ENCODE peak calls at places on chromosomes 2 and 18, in eight cellular contexts. F is left kidney; B is ELR; K is activated CD8-positive, alpha-beta memory T cell treated with anti-CD3 and anti-CD28 coated beads for 48 hours; T is mesenteric fat pad; L is IMR-90; I is GM12892; Q is EH. Y is an unnamed sample.

GRCh38 chr2:44429034-44429433 is 67.3 kb downstream of the CAMKMT start:
- DNase-seq in F (no peak), B (peak), K (no peak), T (no peak), L (peak), I (no peak), Q (peak), Y (no peak)

GRCh38 chr2:136126527-136126926 is 8.6 kb upstream of the CXCR4 start:
- DNase-seq in F (no peak), B (no peak), K (no peak), T (no peak), L (no peak), I (no peak), Q (no peak), Y (no peak)

GRCh38 chr2:20439503-20439902 is 7.4 kb upstream of the RHOB start:
- DNase-seq in F (no peak), B (no peak), K (no peak), T (no peak), L (no peak), I (no peak), Q (no peak), Y (no peak)

GRCh38 chr2:135836596-135836995 is 388 bp downstream of the LCT start:
- DNase-seq in F (no peak), B (no peak), K (no peak), T (no peak), L (no peak), I (no peak), Q (no peak), Y (no peak)

GRCh38 chr2:167340322-167340721 is 452.0 kb downstream of the XIRP2 start:
- DNase-seq in F (no peak), B (no peak), K (no peak), T (no peak), L (no peak), I (no peak), Q (no peak), Y (no peak)

GRCh38 chr2:111069722-111070121 is 51.0 kb upstream of the BCL2L11 start:
- DNase-seq in F (no peak), B (peak), K (no peak), T (no peak), L (no peak), I (no peak), Q (no peak), Y (no peak)

GRCh38 chr2:45674035-45674791 is 22.7 kb downstream of the PRKCE start:
- DNase-seq in F (no peak), B (no peak), K (no peak), T (no peak), L (peak), I (no peak), Q (peak), Y (no peak)

GRCh38 chr2:230924470-230925341 is at the start of gene GPR55:
- DNase-seq in F (no peak), B (peak), K (no peak), T (peak), L (no peak), I (peak), Q (no peak), Y (peak)

GRCh38 chr2:134491796-134492441 is 226.9 kb downstream of the TMEM163 start:
- DNase-seq in F (peak), B (peak), K (no peak), T (no peak), L (no peak), I (no peak), Q (peak), Y (no peak)

GRCh38 chr2:185221-185620 is 78.6 kb downstream of the SH3YL1 start:
- DNase-seq in F (no peak), B (no peak), K (no peak), T (no peak), L (no peak), I (no peak), Q (no peak), Y (no peak)

GRCh38 chr2:97870396-97870843 is 125.3 kb downstream of the TMEM131 start:
- DNase-seq in F (no peak), B (peak), K (no peak), T (no peak), L (peak), I (peak), Q (peak), Y (peak)

GRCh38 chr2:37666772-37667171 is 4.7 kb downstream of the CDC42EP3 start:
- DNase-seq in F (no peak), B (no peak), K (no peak), T (no peak), L (no peak), I (no peak), Q (no peak), Y (no peak)

GRCh38 chr18:57561728-57562423 is 24.6 kb downstream of the FECH start:
- DNase-seq in F (peak), B (peak), K (no peak), T (no peak), L (peak), I (peak), Q (peak), Y (no peak)

GRCh38 chr2:15820283-15820591 is 120.1 kb upstream of the MYCN start:
- DNase-seq in F (peak), B (no peak), K (no peak), T (no peak), L (no peak), I (no peak), Q (no peak), Y (no peak)

GRCh38 chr2:162316590-162316989 is 1.9 kb downstream of the IFIH1 start:
- DNase-seq in F (no peak), B (no peak), K (no peak), T (no peak), L (no peak), I (no peak), Q (no peak), Y (no peak)